ENCODE peak calls at places on chromosome 3, in five cellular contexts. Z is cardiac fibroblast, U is bronchial epithelial cell, C is GM13976, L is tibial nerve. N is an unnamed sample.

GRCh38 chr3:17183951-17184550 is 299.3 kb downstream of the PLCL2 start:
- DNase-seq in Z (peak), U (peak), C (no peak), L (no peak), N (no peak)

GRCh38 chr3:126944089-126944965 is 38.6 kb upstream of the PLXNA1 start:
- DNase-seq in Z (no peak), U (no peak), C (no peak), L (no peak), N (no peak)

GRCh38 chr3:133887951-133888703 is 7.6 kb downstream of the RAB6B start:
- DNase-seq in Z (no peak), U (no peak), C (no peak), L (no peak), N (no peak)

GRCh38 chr3:106372293-106372648 is 503.5 kb upstream of the CBLB start:
- DNase-seq in Z (no peak), U (no peak), C (no peak), L (no peak), N (no peak)

GRCh38 chr3:121552797-121553196 is 7.0 kb upstream of the POLQ start:
- DNase-seq in Z (no peak), U (no peak), C (no peak), L (no peak), N (no peak)

GRCh38 chr3:78048698-78049097 is 1008.8 kb downstream of the ROBO2 start:
- DNase-seq in Z (no peak), U (peak), C (peak), L (no peak), N (no peak)

GRCh38 chr3:60512506-60512905 is 738.7 kb downstream of the FHIT start:
- DNase-seq in Z (no peak), U (no peak), C (no peak), L (no peak), N (no peak)

GRCh38 chr3:128548011-128548410 is 55.0 kb upstream of the GATA2 start:
- DNase-seq in Z (no peak), U (no peak), C (no peak), L (no peak), N (no peak)

GRCh38 chr3:42688487-42689420 is 3.4 kb downstream of the KLHL40 start:
- DNase-seq in Z (no peak), U (no peak), C (no peak), L (no peak), N (no peak)

GRCh38 chr3:54262943-54263342 is 140.6 kb downstream of the CACNA2D3 start:
- DNase-seq in Z (no peak), U (no peak), C (no peak), L (no peak), N (no peak)

GRCh38 chr3:178284180-178284579 is 252.1 kb upstream of the KCNMB2 start:
- DNase-seq in Z (no peak), U (no peak), C (no peak), L (no peak), N (no peak)

GRCh38 chr3:27456554-27456953 is 27.6 kb downstream of the SLC4A7 start:
- DNase-seq in Z (no peak), U (no peak), C (no peak), L (no peak), N (no peak)

GRCh38 chr3:123289336-123290106 is 87.8 kb downstream of the SEC22A start:
- DNase-seq in Z (no peak), U (no peak), C (no peak), L (no peak), N (peak)

GRCh38 chr3:150218236-150218635 is 189.9 kb upstream of the TSC22D2 start:
- DNase-seq in Z (no peak), U (no peak), C (no peak), L (no peak), N (no peak)

GRCh38 chr3:187000711-187001151 is 70.4 kb downstream of the ST6GAL1 start:
- DNase-seq in Z (no peak), U (no peak), C (peak), L (no peak), N (no peak)

GRCh38 chr3:194133661-194134230 is 2.2 kb upstream of the HES1 start:
- DNase-seq in Z (peak), U (peak), C (no peak), L (peak), N (no peak)

GRCh38 chr3:190983875-190984274 is 121.4 kb upstream of the GMNC start:
- DNase-seq in Z (no peak), U (no peak), C (peak), L (no peak), N (no peak)

GRCh38 chr3:124362418-124362817 is 367.8 kb upstream of the UMPS start:
- DNase-seq in Z (no peak), U (no peak), C (no peak), L (no peak), N (no peak)

GRCh38 chr3:22582291-22582690 is 620.8 kb upstream of the UBE2E2 start:
- DNase-seq in Z (no peak), U (no peak), C (no peak), L (no peak), N (no peak)

GRCh38 chr3:8979262-8979661 is 16.0 kb upstream of the RAD18 start:
- DNase-seq in Z (no peak), U (no peak), C (no peak), L (no peak), N (no peak)

GRCh38 chr3:133125802-133126201 is 87.6 kb downstream of the TMEM108 start:
- DNase-seq in Z (no peak), U (no peak), C (no peak), L (no peak), N (no peak)

GRCh38 chr3:16875876-16876575 is 8.7 kb upstream of the PLCL2 start:
- DNase-seq in Z (no peak), U (no peak), C (no peak), L (no peak), N (peak)

GRCh38 chr3:122318620-122319019 is 6.4 kb upstream of the CSTA start:
- DNase-seq in Z (no peak), U (peak), C (no peak), L (no peak), N (no peak)

GRCh38 chr3:76051145-76051544 is 265.8 kb upstream of the ZNF717 start:
- DNase-seq in Z (no peak), U (peak), C (no peak), L (no peak), N (no peak)

DNA sequence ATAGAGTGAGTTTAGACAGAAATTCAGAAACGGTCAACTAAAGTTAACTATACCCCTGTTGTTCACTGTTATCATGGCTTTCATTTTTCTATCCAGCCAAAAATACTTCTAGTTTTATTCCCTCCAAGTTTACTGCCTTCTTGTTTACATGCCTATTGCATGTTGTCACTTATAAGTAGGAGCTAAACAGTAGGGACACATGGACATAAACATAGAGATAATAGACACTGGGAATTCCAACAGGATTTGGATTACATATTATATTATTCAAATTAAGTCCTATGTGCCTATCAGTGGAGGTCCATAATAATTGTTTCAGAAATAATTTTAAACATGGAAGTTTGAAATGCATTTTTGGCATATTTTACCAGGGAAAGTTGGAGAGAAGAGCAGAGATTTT is 269.1 kb upstream of the ZNF717 start:
- DNase-seq in Z (no peak), U (no peak), C (no peak), L (no peak), N (no peak)
- TF ChIP-seq CTCF in Z (no peak), U (no peak), C (no peak), L (no peak), N (no peak)

GRCh38 chr3:113019182-113020137 is 28.7 kb downstream of the GTPBP8 start:
- DNase-seq in Z (peak), U (peak), C (peak), L (peak), N (peak)

GRCh38 chr3:113018461-113019181 is 27.8 kb downstream of the GTPBP8 start:
- DNase-seq in Z (peak), U (peak), C (peak), L (peak), N (no peak)

GRCh38 chr3:113021471-113021870 is 30.7 kb downstream of the GTPBP8 start:
- DNase-seq in Z (no peak), U (peak), C (no peak), L (no peak), N (no peak)
- TF ChIP-seq CTCF in Z (no peak), U (no peak), C (no peak), L (no peak), N (no peak)

GRCh38 chr3:151322549-151322948 is 5.9 kb upstream of the GPR87 start:
- DNase-seq in Z (no peak), U (no peak), C (no peak), L (no peak), N (no peak)
- TF ChIP-seq CTCF in Z (no peak), U (no peak), C (no peak), L (no peak), N (no peak)

DNA sequence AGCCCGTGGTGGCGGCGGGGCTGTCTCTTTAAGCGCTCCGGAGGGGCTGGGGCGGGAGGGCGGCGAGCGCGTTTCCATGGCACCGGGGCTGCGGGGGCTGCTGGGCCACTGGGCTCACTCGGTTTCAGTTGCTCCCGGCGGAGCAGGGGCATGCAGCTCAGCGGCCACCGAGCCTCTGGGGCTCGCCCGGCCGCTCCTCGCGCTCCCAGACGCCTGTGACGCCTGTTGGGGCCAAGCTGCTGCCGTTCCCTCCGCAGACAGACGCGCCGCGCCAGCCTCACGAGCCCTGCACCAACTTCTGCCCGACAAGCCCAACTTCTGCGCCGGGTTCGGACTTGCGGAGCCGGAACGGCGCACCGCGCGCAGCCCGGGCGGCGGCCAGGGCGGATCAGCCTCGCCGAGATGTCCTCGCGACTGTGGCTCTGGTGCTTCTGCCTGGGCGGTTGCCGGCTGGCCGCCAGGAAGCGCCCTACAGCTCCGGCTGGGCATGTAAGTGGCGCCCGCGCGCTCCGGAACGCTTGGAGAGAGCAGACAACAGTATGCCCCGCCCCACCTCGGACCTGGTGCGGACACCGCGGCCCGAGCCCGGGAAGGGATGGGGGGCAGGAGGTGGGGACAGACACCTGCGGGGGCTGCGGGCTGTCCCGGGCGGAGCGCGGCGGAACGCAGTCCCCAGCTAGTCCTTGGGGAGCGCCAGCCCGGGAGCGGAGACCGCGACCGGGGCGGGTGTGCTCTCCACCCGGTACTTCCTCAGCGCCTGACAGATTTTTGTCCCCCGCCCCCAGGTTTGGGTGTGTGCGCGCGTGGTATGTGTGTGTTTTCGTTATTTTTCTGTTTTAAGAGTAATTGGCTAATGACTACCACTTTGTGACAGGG is 154.1 kb upstream of the GOLIM4 start:
- DNase-seq in Z (peak), U (peak), C (peak), L (peak), N (peak)
- TF ChIP-seq CTCF in Z (peak), U (peak), C (peak), L (peak), N (peak)

DNA sequence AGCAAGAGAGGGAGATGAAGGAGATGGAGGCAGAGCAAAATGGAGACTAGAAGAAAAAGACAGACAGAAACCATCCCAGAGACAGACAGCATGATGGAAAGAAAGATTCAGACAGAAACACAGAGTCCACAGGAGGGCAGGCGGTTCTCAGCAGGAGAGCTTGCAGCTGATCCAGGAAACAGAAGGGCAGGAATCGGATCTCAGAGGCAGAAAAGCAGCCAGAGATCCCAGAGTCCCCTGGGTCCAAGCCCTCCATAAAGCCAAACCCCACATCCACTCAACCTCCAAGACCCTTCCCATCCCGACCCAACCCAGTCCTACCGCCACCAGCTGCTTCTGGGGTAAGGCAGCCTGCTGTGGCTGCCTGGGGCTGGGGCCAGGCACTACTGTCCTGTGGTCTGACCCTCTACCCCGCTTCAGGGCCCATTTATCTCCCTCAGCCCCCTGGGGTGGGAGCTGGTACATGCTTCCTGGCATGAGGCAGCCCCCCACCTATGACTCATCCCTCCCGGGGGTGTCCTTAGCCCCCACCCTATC is at the start of gene UCN2:
- DNase-seq in Z (peak), U (no peak), C (no peak), L (no peak), N (no peak)
- TF ChIP-seq CTCF in Z (no peak), U (no peak), C (no peak), L (no peak), N (no peak)

DNA sequence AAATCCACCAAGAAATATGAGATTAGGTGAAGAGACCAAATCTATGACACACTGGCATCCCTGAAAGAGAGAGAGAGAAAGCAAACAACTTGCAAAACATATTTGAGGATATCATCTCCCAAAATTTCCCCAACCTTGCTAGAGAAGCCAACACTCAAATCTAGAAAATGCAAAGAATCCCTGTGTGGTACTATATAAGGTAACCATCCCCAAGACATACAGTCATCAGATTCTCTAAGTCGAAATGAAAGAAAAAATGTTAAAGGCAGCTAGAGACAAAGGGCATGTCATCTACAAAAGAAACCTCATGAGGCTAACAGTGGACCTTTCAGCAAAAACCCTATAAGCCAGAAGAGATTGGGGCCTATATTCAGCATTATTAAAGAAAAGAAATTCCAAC is 622.1 kb upstream of the LMCD1 start:
- DNase-seq in Z (no peak), U (no peak), C (no peak), L (no peak), N (no peak)
- TF ChIP-seq CTCF in Z (no peak), U (no peak), C (no peak), L (no peak), N (no peak)